ENCODE peak calls at places on chromosomes 2 and 18, in nine cellular contexts. P, K, W, Q, U, F, M, O and J are unnamed samples.
A peak's percentile ranks its signal among the peaks of the same experiment; 100 is the strongest.

GRCh38 chr2:242011516-242011915 is 142.0 kb downstream of the RTP5 start:
- DNase-seq in P (no peak), K (no peak), W (no peak), Q (peak; percentile 58), U (peak; percentile 39), F (no peak), M (no peak), O (no peak), J (no peak)

GRCh38 chr2:49241991-49242390 is 87.7 kb upstream of the FSHR start:
- DNase-seq in P (no peak), K (no peak), W (no peak), Q (no peak), U (no peak), F (no peak), M (no peak), O (no peak), J (no peak)

GRCh38 chr18:48902023-48902855 is 48.5 kb downstream of the SMAD7 start:
- DNase-seq in P (no peak), K (no peak), W (peak; percentile 89), Q (peak; percentile 93), U (peak; percentile 82), F (peak; percentile 96), M (peak; percentile 22), O (no peak), J (no peak)

GRCh38 chr2:37585295-37585908 is 86.0 kb downstream of the CDC42EP3 start:
- DNase-seq in P (no peak), K (peak; percentile 20), W (peak; percentile 66), Q (no peak), U (no peak), F (no peak), M (no peak), O (no peak), J (no peak)

GRCh38 chr2:55620123-55620779 is 2.8 kb upstream of the PPP4R3B start:
- DNase-seq in P (no peak), K (peak; percentile 55), W (no peak), Q (no peak), U (peak; percentile 62), F (no peak), M (no peak), O (no peak), J (no peak)

GRCh38 chr2:217900780-217901360 is 101.9 kb downstream of the TNS1 start:
- DNase-seq in P (no peak), K (no peak), W (no peak), Q (no peak), U (no peak), F (no peak), M (no peak), O (no peak), J (no peak)

GRCh38 chr2:200377774-200378336 is 71.4 kb downstream of the SPATS2L start:
- DNase-seq in P (no peak), K (no peak), W (peak; percentile 57), Q (no peak), U (no peak), F (no peak), M (peak; percentile 57), O (no peak), J (no peak)

GRCh38 chr2:80126596-80127189 is 177.9 kb downstream of the LRRTM1 start:
- DNase-seq in P (no peak), K (no peak), W (no peak), Q (no peak), U (no peak), F (no peak), M (no peak), O (no peak), J (no peak)

GRCh38 chr18:33802955-33803354 is 224.9 kb downstream of the ASXL3 start:
- DNase-seq in P (no peak), K (no peak), W (peak; percentile 84), Q (no peak), U (no peak), F (no peak), M (no peak), O (no peak), J (peak; percentile 21)

GRCh38 chr18:46152436-46152807 is 48.2 kb downstream of the HAUS1 start:
- DNase-seq in P (no peak), K (no peak), W (no peak), Q (no peak), U (no peak), F (no peak), M (no peak), O (no peak), J (peak; percentile 20)

GRCh38 chr2:5520352-5520996 is 171.7 kb upstream of the SOX11 start:
- DNase-seq in P (no peak), K (no peak), W (no peak), Q (peak; percentile 75), U (no peak), F (no peak), M (no peak), O (no peak), J (no peak)

GRCh38 chr2:140539506-140539905 is 1591.3 kb downstream of the LRP1B start:
- DNase-seq in P (no peak), K (no peak), W (no peak), Q (no peak), U (no peak), F (no peak), M (no peak), O (no peak), J (no peak)

DNA sequence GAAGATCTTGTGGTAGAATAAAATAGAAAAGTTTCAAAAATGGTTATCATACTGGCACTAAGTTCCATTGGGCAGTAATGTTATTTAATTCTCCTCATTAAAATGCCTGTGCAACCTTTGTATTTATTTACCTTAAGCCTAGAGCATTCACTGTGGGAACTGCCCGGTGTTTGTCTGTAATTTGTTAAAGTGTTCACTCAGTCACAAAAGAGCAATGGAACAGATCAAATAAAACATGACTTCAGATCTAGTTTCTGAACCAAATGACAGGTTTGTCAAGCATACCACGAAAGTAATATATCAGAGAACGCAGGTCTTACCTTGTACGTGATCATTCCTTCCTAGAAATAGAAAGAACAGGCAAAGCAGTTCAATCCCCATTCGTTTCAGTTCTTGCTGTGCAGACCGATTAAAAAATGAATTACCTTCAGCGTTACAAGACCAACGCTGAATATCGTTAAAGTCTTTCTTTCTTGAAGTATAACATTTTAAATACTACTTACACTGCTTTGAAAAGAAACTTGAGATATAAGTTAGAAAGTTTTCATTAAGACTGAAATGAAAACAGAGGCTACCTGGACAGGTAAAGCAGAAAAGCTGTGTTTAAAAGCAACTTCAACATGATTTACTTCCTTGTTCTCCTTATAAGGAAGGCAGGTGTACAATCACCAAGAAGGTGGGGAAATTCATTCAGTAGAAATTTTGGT is at the start of gene ITGB6:
- DNase-seq in P (no peak), K (no peak), W (no peak), Q (no peak), U (no peak), F (no peak), M (no peak), O (no peak), J (no peak)
- TF ChIP-seq POLR2AphosphoS5 in P (no peak), K (no peak), W (no peak), Q (no peak), U (no peak), F (no peak), M (no peak), O (no peak), J (no peak)

DNA sequence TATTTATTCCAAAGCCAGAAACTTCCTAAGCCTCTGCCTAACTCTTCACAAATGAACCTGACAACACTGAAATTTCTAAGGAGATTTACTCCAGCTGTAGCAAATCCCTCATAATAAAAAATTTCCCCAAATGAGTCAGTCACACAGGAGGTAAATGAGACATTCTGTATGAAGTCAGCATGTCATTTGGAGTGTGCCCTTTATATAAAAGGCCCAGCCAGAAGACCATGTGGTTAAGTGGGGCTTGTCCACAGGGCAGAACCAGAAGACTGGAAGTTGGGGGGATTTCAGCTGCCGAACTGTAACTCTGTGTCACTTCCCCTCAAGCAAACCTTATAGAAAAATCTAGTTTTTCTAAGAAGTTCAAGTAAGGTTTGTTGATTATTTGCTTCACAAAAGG is 30.2 kb downstream of the NRP2 start:
- DNase-seq in P (no peak), K (no peak), W (no peak), Q (no peak), U (no peak), F (no peak), M (no peak), O (no peak), J (no peak)
- TF ChIP-seq POLR2AphosphoS5 in P (no peak), K (no peak), W (peak; percentile 8), Q (peak; percentile 29), U (no peak), F (no peak), M (no peak), O (no peak), J (no peak)

GRCh38 chr2:175601969-175602368 is 400.1 kb downstream of the LNPK start:
- DNase-seq in P (no peak), K (no peak), W (no peak), Q (no peak), U (no peak), F (no peak), M (no peak), O (no peak), J (no peak)

GRCh38 chr2:175597286-175597685 is 404.8 kb downstream of the LNPK start:
- DNase-seq in P (no peak), K (no peak), W (no peak), Q (no peak), U (no peak), F (no peak), M (no peak), O (no peak), J (no peak)

GRCh38 chr2:175605599-175605988 is 396.5 kb downstream of the LNPK start:
- DNase-seq in P (no peak), K (no peak), W (no peak), Q (no peak), U (no peak), F (no peak), M (no peak), O (no peak), J (no peak)

GRCh38 chr2:175595139-175595538 is 406.9 kb downstream of the LNPK start:
- DNase-seq in P (no peak), K (no peak), W (no peak), Q (no peak), U (no peak), F (no peak), M (no peak), O (no peak), J (no peak)

GRCh38 chr2:175600024-175600831 is 401.8 kb downstream of the LNPK start:
- DNase-seq in P (no peak), K (no peak), W (no peak), Q (no peak), U (no peak), F (no peak), M (no peak), O (no peak), J (no peak)
- TF ChIP-seq POLR2AphosphoS5 in P (no peak), K (no peak), W (no peak), Q (no peak), U (no peak), F (no peak), M (no peak), O (no peak), J (peak; percentile 53)

GRCh38 chr2:74199275-74199701 is 873 bp downstream of the MTHFD2 start:
- DNase-seq in P (no peak), K (no peak), W (no peak), Q (no peak), U (no peak), F (peak; percentile 52), M (no peak), O (no peak), J (peak; percentile 59)
- TF ChIP-seq POLR2AphosphoS5 in P (no peak), K (no peak), W (peak; percentile 53), Q (no peak), U (no peak), F (no peak), M (no peak), O (no peak), J (no peak)